ENCODE peak calls at places on chromosomes 3 and 15, in nine cellular contexts. One of them, this sample, is unnamed.

GRCh38 chr3:113063126-113063894 is 72.5 kb downstream of the GTPBP8 start:
- DNase-seq in astrocyte of the spinal cord: no peak
- DNase-seq in brain microvascular endothelial cell: no peak
- DNase-seq in suprapubic skin: no peak
- DNase-seq in AG04450: no peak
- DNase-seq in AG04449: no peak
- DNase-seq in colonic mucosa: no peak
- DNase-seq in uterus: no peak
- DNase-seq in BE2C: no peak
- DNase-seq in this sample: no peak

GRCh38 chr3:66931286-66931685 is 66.8 kb upstream of the KBTBD8 start:
- DNase-seq in astrocyte of the spinal cord: no peak
- DNase-seq in brain microvascular endothelial cell: no peak
- DNase-seq in suprapubic skin: no peak
- DNase-seq in AG04450: no peak
- DNase-seq in AG04449: no peak
- DNase-seq in colonic mucosa: no peak
- DNase-seq in uterus: no peak
- DNase-seq in BE2C: no peak
- DNase-seq in this sample: no peak

GRCh38 chr3:50242778-50243551 is 7.0 kb downstream of the GNAI2 start:
- DNase-seq in astrocyte of the spinal cord: peak
- DNase-seq in brain microvascular endothelial cell: peak
- DNase-seq in suprapubic skin: no peak
- DNase-seq in AG04450: no peak
- DNase-seq in AG04449: no peak
- DNase-seq in colonic mucosa: peak
- DNase-seq in uterus: no peak
- DNase-seq in BE2C: no peak
- DNase-seq in this sample: no peak

GRCh38 chr15:38547255-38547997 is 17.2 kb downstream of the RASGRP1 start:
- DNase-seq in astrocyte of the spinal cord: no peak
- DNase-seq in brain microvascular endothelial cell: peak
- DNase-seq in suprapubic skin: no peak
- DNase-seq in AG04450: no peak
- DNase-seq in AG04449: no peak
- DNase-seq in colonic mucosa: no peak
- DNase-seq in uterus: no peak
- DNase-seq in BE2C: no peak
- DNase-seq in this sample: no peak

GRCh38 chr3:125067225-125067624 is 11.4 kb upstream of the HEG1 start:
- DNase-seq in astrocyte of the spinal cord: no peak
- DNase-seq in brain microvascular endothelial cell: no peak
- DNase-seq in suprapubic skin: no peak
- DNase-seq in AG04450: no peak
- DNase-seq in AG04449: no peak
- DNase-seq in colonic mucosa: no peak
- DNase-seq in uterus: no peak
- DNase-seq in BE2C: no peak
- DNase-seq in this sample: no peak

GRCh38 chr3:64214002-64214696 is 11.1 kb downstream of the PRICKLE2 start:
- DNase-seq in astrocyte of the spinal cord: peak
- DNase-seq in brain microvascular endothelial cell: peak
- DNase-seq in suprapubic skin: peak
- DNase-seq in AG04450: no peak
- DNase-seq in AG04449: no peak
- DNase-seq in colonic mucosa: peak
- DNase-seq in uterus: peak
- DNase-seq in BE2C: peak
- DNase-seq in this sample: peak

GRCh38 chr3:129651316-129652202 is 45.1 kb upstream of the PLXND1 start:
- DNase-seq in astrocyte of the spinal cord: peak
- DNase-seq in brain microvascular endothelial cell: peak
- DNase-seq in suprapubic skin: no peak
- DNase-seq in AG04450: peak
- DNase-seq in AG04449: peak
- DNase-seq in colonic mucosa: no peak
- DNase-seq in uterus: no peak
- DNase-seq in BE2C: peak
- DNase-seq in this sample: no peak

GRCh38 chr3:49339947-49340800 is at the start of gene USP4:
- DNase-seq in astrocyte of the spinal cord: peak
- DNase-seq in brain microvascular endothelial cell: peak
- DNase-seq in suprapubic skin: peak
- DNase-seq in AG04450: peak
- DNase-seq in AG04449: no peak
- DNase-seq in colonic mucosa: peak
- DNase-seq in uterus: peak
- DNase-seq in BE2C: peak
- DNase-seq in this sample: peak

GRCh38 chr3:9352917-9353823 is 9.7 kb upstream of the THUMPD3 start:
- DNase-seq in astrocyte of the spinal cord: peak
- DNase-seq in brain microvascular endothelial cell: peak
- DNase-seq in suprapubic skin: no peak
- DNase-seq in AG04450: no peak
- DNase-seq in AG04449: no peak
- DNase-seq in colonic mucosa: peak
- DNase-seq in uterus: peak
- DNase-seq in BE2C: peak
- DNase-seq in this sample: peak

GRCh38 chr3:172378439-172378838 is 69.8 kb downstream of the GHSR start:
- DNase-seq in astrocyte of the spinal cord: no peak
- DNase-seq in brain microvascular endothelial cell: no peak
- DNase-seq in suprapubic skin: no peak
- DNase-seq in AG04450: no peak
- DNase-seq in AG04449: no peak
- DNase-seq in colonic mucosa: no peak
- DNase-seq in uterus: no peak
- DNase-seq in BE2C: no peak
- DNase-seq in this sample: no peak

GRCh38 chr3:56878046-56878445 is 76.3 kb upstream of the ARHGEF3 start:
- DNase-seq in astrocyte of the spinal cord: peak
- DNase-seq in brain microvascular endothelial cell: peak
- DNase-seq in suprapubic skin: no peak
- DNase-seq in AG04450: no peak
- DNase-seq in AG04449: no peak
- DNase-seq in colonic mucosa: no peak
- DNase-seq in uterus: no peak
- DNase-seq in BE2C: no peak
- DNase-seq in this sample: no peak

GRCh38 chr15:37084602-37085001 is 15.7 kb downstream of the MEIS2 start:
- DNase-seq in astrocyte of the spinal cord: no peak
- DNase-seq in brain microvascular endothelial cell: no peak
- DNase-seq in suprapubic skin: no peak
- DNase-seq in AG04450: no peak
- DNase-seq in AG04449: no peak
- DNase-seq in colonic mucosa: no peak
- DNase-seq in uterus: no peak
- DNase-seq in BE2C: no peak
- DNase-seq in this sample: no peak

GRCh38 chr3:54771050-54771449 is 156.8 kb downstream of the LRTM1 start:
- DNase-seq in astrocyte of the spinal cord: no peak
- DNase-seq in brain microvascular endothelial cell: no peak
- DNase-seq in suprapubic skin: no peak
- DNase-seq in AG04450: no peak
- DNase-seq in AG04449: no peak
- DNase-seq in colonic mucosa: no peak
- DNase-seq in uterus: no peak
- DNase-seq in BE2C: peak
- DNase-seq in this sample: no peak

GRCh38 chr15:50542051-50542450 is 4.4 kb downstream of the USP50 start:
- DNase-seq in astrocyte of the spinal cord: no peak
- DNase-seq in brain microvascular endothelial cell: no peak
- DNase-seq in suprapubic skin: no peak
- DNase-seq in AG04450: no peak
- DNase-seq in AG04449: peak
- DNase-seq in colonic mucosa: no peak
- DNase-seq in uterus: peak
- DNase-seq in BE2C: no peak
- DNase-seq in this sample: no peak

GRCh38 chr3:21163961-21164360 is 587.0 kb downstream of the ZNF385D start:
- DNase-seq in astrocyte of the spinal cord: no peak
- DNase-seq in brain microvascular endothelial cell: no peak
- DNase-seq in suprapubic skin: no peak
- DNase-seq in AG04450: no peak
- DNase-seq in AG04449: no peak
- DNase-seq in colonic mucosa: no peak
- DNase-seq in uterus: no peak
- DNase-seq in BE2C: no peak
- DNase-seq in this sample: no peak

GRCh38 chr3:126119008-126119675 is 35.2 kb upstream of the SLC41A3 start:
- DNase-seq in astrocyte of the spinal cord: no peak
- DNase-seq in brain microvascular endothelial cell: no peak
- DNase-seq in suprapubic skin: peak
- DNase-seq in AG04450: no peak
- DNase-seq in AG04449: no peak
- DNase-seq in colonic mucosa: peak
- DNase-seq in uterus: peak
- DNase-seq in BE2C: no peak
- DNase-seq in this sample: peak

GRCh38 chr3:108724101-108724500 is 33.1 kb downstream of the RETNLB start:
- DNase-seq in astrocyte of the spinal cord: no peak
- DNase-seq in brain microvascular endothelial cell: no peak
- DNase-seq in suprapubic skin: no peak
- DNase-seq in AG04450: no peak
- DNase-seq in AG04449: no peak
- DNase-seq in colonic mucosa: no peak
- DNase-seq in uterus: no peak
- DNase-seq in BE2C: no peak
- DNase-seq in this sample: no peak

GRCh38 chr3:188021502-188022040 is 132.4 kb upstream of the LPP start:
- DNase-seq in astrocyte of the spinal cord: peak
- DNase-seq in brain microvascular endothelial cell: peak
- DNase-seq in suprapubic skin: no peak
- DNase-seq in AG04450: peak
- DNase-seq in AG04449: peak
- DNase-seq in colonic mucosa: no peak
- DNase-seq in uterus: no peak
- DNase-seq in BE2C: no peak
- DNase-seq in this sample: no peak

DNA sequence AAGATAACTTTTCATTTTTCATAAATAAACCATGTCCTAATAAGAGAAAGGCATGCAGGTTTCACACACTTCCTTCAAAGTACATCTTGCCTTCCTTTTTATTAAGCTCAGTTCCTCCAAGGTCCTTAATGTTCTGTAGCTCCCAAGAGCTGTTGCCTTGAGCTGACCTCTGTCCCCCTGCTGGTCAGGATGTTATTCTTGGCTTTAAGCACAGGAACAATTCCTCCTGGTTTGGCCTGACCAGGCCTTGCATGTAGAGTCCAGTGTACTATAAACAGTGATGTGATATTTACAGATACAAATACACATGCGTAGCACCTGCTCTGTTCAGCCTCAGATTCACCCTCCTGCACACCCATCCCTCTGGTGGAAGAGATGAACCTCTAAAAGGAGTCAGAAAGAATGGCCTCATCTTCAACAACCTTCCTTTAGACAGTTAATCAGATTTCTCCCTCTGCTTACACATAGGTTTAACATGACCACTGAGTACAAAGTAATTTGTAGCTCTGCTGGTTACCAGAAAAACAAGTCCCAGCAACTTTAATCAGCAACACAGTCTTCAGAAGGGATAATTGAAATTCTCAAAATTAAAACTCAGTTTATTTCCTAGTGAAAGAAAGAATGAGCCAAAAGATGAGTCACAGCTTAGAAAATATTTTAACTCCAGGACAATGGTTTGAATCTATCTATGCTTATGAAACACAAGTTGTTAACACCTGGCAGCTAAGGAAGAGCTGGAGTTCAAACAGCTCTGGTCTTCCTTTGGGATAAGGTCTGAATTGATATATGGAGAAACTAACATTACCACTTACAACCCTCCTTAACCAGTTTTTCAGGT is 46.5 kb downstream of the PTPN9 start:
- DNase-seq in astrocyte of the spinal cord: peak
- DNase-seq in brain microvascular endothelial cell: peak
- DNase-seq in suprapubic skin: no peak
- DNase-seq in AG04450: peak
- DNase-seq in AG04449: no peak
- DNase-seq in colonic mucosa: peak
- DNase-seq in uterus: peak
- DNase-seq in BE2C: peak
- DNase-seq in this sample: no peak
- TF ChIP-seq CTCF in astrocyte of the spinal cord: no peak
- TF ChIP-seq CTCF in brain microvascular endothelial cell: peak
- TF ChIP-seq CTCF in suprapubic skin: peak
- TF ChIP-seq CTCF in AG04450: peak
- TF ChIP-seq CTCF in AG04449: peak
- TF ChIP-seq CTCF in colonic mucosa: peak
- TF ChIP-seq CTCF in uterus: peak
- TF ChIP-seq CTCF in BE2C: peak
- TF ChIP-seq CTCF in this sample: peak

DNA sequence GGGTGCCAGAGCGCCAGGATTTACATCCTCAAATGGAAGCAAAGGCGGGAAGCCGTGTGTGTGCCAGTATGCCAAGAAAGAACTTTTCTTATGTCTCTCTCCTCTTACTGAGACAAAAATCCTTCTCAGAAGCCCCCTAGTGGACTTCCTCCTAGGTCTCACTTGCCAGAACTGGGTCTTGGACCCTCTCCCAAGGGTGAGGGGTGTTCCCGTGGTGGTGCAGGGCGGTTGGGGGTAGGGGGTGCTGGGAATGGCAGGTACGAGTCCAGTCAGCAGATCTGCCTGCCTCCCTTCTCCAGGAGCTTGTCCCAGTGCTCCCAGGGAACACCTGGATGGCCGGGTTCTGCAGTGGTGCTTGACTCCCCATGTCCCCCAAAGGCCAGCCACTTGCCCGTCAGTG is 52.0 kb downstream of the CORO2B start:
- DNase-seq in astrocyte of the spinal cord: no peak
- DNase-seq in brain microvascular endothelial cell: no peak
- DNase-seq in suprapubic skin: no peak
- DNase-seq in AG04450: no peak
- DNase-seq in AG04449: no peak
- DNase-seq in colonic mucosa: no peak
- DNase-seq in uterus: no peak
- DNase-seq in BE2C: no peak
- DNase-seq in this sample: no peak
- TF ChIP-seq CTCF in astrocyte of the spinal cord: peak
- TF ChIP-seq CTCF in brain microvascular endothelial cell: peak
- TF ChIP-seq CTCF in suprapubic skin: no peak
- TF ChIP-seq CTCF in AG04450: peak
- TF ChIP-seq CTCF in AG04449: no peak
- TF ChIP-seq CTCF in colonic mucosa: no peak
- TF ChIP-seq CTCF in uterus: no peak
- TF ChIP-seq CTCF in BE2C: peak
- TF ChIP-seq CTCF in this sample: no peak

GRCh38 chr3:197753263-197753662 is 3.6 kb downstream of the FYTTD1 start:
- DNase-seq in astrocyte of the spinal cord: no peak
- DNase-seq in brain microvascular endothelial cell: no peak
- DNase-seq in suprapubic skin: no peak
- DNase-seq in AG04450: no peak
- DNase-seq in AG04449: no peak
- DNase-seq in colonic mucosa: no peak
- DNase-seq in uterus: no peak
- DNase-seq in BE2C: no peak
- DNase-seq in this sample: no peak
- TF ChIP-seq CTCF in astrocyte of the spinal cord: no peak
- TF ChIP-seq CTCF in brain microvascular endothelial cell: no peak
- TF ChIP-seq CTCF in suprapubic skin: no peak
- TF ChIP-seq CTCF in AG04450: peak
- TF ChIP-seq CTCF in AG04449: no peak
- TF ChIP-seq CTCF in colonic mucosa: no peak
- TF ChIP-seq CTCF in uterus: no peak
- TF ChIP-seq CTCF in BE2C: no peak
- TF ChIP-seq CTCF in this sample: no peak

GRCh38 chr3:32848215-32848614 is 30.4 kb downstream of the TRIM71 start:
- DNase-seq in astrocyte of the spinal cord: no peak
- DNase-seq in brain microvascular endothelial cell: no peak
- DNase-seq in suprapubic skin: no peak
- DNase-seq in AG04450: no peak
- DNase-seq in AG04449: no peak
- DNase-seq in colonic mucosa: no peak
- DNase-seq in uterus: no peak
- DNase-seq in BE2C: no peak
- DNase-seq in this sample: no peak
- TF ChIP-seq CTCF in astrocyte of the spinal cord: no peak
- TF ChIP-seq CTCF in brain microvascular endothelial cell: no peak
- TF ChIP-seq CTCF in suprapubic skin: no peak
- TF ChIP-seq CTCF in AG04450: no peak
- TF ChIP-seq CTCF in AG04449: no peak
- TF ChIP-seq CTCF in colonic mucosa: no peak
- TF ChIP-seq CTCF in uterus: no peak
- TF ChIP-seq CTCF in BE2C: no peak
- TF ChIP-seq CTCF in this sample: no peak

This sample was measured in mesothelial cell of epicardium.